ENCODE peak calls at places on chromosomes 4 and X, in four cellular contexts. Y, C, J and D are unnamed samples.

GRCh38 chr4:3783691-3784306 is 17.6 kb downstream of the ADRA2C start:
- DNase-seq in Y (peak), C (no peak), J (peak), D (no peak)

GRCh38 chr4:137644201-137644600 is 111.9 kb upstream of the PCDH18 start:
- DNase-seq in Y (no peak), C (no peak), J (no peak), D (no peak)

GRCh38 chr4:114976901-114977300 is 136.5 kb downstream of the NDST4 start:
- DNase-seq in Y (no peak), C (no peak), J (no peak), D (no peak)

GRCh38 chrX:28177202-28177601 is 196.0 kb upstream of the DCAF8L1 start:
- DNase-seq in Y (no peak), C (no peak), J (peak), D (no peak)

GRCh38 chr4:75653845-75654503 is 19.2 kb downstream of the G3BP2 start:
- DNase-seq in Y (no peak), C (no peak), J (no peak), D (peak)

GRCh38 chr4:117577686-117578085 is 456.6 kb upstream of the NDST3 start:
- DNase-seq in Y (no peak), C (no peak), J (no peak), D (no peak)

GRCh38 chr4:16207409-16207808 is 18.9 kb downstream of the TAPT1 start:
- DNase-seq in Y (no peak), C (no peak), J (no peak), D (no peak)

GRCh38 chrX:34655496-34656258 is 1.4 kb downstream of the TMEM47 start:
- DNase-seq in Y (no peak), C (no peak), J (no peak), D (no peak)

GRCh38 chr4:124202106-124202505 is 510.4 kb downstream of the ANKRD50 start:
- DNase-seq in Y (no peak), C (no peak), J (no peak), D (no peak)

GRCh38 chr4:113837397-113837796 is 75.9 kb upstream of the CAMK2D start:
- DNase-seq in Y (no peak), C (peak), J (no peak), D (no peak)

GRCh38 chr4:36316544-36317082 is 35.2 kb downstream of the DTHD1 start:
- DNase-seq in Y (no peak), C (no peak), J (no peak), D (no peak)

GRCh38 chrX:30794497-30794896 is 94.6 kb downstream of the TAB3 start:
- DNase-seq in Y (no peak), C (no peak), J (no peak), D (no peak)

GRCh38 chr4:166435449-166435848 is 562.4 kb downstream of the TLL1 start:
- DNase-seq in Y (no peak), C (no peak), J (no peak), D (no peak)

GRCh38 chr4:169675825-169676224 is 55.4 kb downstream of the CLCN3 start:
- DNase-seq in Y (no peak), C (no peak), J (no peak), D (no peak)

GRCh38 chrX:1546601-1547275 is 9.8 kb upstream of the P2RY8 start:
- DNase-seq in Y (no peak), C (no peak), J (no peak), D (no peak)

GRCh38 chr4:182113774-182114173 is 129.4 kb upstream of the TENM3 start:
- DNase-seq in Y (no peak), C (no peak), J (no peak), D (no peak)

GRCh38 chr4:182107931-182108330 is 135.3 kb upstream of the TENM3 start:
- DNase-seq in Y (no peak), C (no peak), J (no peak), D (no peak)

DNA sequence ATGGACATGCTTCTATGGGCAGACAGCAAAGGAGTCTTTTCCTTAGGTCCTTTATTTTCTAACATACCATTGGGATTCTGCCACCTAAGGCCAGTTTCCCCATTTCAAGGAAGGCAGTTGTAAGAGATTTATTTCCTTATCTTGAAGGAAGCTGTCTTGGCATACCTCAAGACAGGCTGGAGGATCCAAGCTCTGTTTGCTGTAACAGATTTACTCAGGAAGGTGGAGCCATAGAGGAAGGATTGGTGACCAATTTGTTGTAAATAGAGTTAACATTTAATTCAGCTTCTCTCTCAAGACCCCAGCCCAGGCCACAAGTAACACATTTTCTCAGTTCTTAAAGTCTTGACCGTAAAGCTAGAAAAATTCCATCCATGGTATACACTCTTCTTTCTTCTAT is 131.6 kb upstream of the TENM3 start:
- DNase-seq in Y (no peak), C (no peak), J (no peak), D (no peak)
- TF ChIP-seq BRCA1 in Y (no peak), C (no peak), J (no peak), D (no peak)

DNA sequence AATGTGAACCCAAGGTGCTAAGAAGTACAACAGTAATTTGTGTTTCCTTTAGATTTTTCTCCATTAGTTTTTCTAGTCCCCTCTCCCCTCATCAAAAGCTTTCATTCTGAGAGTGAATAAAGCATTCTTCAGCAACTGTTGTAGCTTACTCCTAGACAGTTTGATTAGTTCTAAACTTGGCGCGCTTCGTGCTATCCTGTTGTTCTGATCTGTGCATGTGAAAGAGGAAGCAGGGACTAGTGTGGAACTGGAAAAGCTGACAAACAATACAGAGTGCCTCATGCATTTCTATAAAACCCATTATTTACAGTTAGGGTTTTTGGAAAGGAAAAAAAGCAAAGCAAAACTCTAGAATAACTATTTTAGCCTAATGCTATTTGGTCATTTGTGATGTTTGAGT is 556.9 kb upstream of the SLIT2 start:
- DNase-seq in Y (no peak), C (no peak), J (no peak), D (no peak)
- TF ChIP-seq BRCA1 in Y (no peak), C (no peak), J (no peak), D (no peak)

DNA sequence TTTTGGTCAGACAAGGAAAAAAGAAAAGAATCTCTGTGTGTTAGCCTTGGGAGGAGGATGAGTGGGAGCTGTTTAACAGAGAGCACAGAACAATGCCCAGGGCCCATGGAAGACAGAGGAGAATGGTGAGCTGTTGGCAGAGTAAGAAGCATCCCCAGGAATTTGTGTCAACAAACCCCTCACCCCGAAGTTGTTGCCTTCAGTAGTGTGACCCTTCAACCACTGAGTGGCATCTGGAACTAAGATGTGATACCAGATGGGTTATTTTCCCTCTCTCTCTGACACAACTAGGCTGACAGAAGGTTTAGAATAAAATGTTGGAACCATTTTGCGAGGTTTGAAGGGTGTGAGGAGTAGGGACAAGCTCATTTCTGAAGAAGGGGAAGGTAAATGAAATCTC is 25.1 kb downstream of the IGSF1 start:
- DNase-seq in Y (no peak), C (no peak), J (no peak), D (no peak)
- TF ChIP-seq BRCA1 in Y (no peak), C (no peak), J (no peak), D (no peak)

GRCh38 chr4:85475631-85476233 is 782 bp downstream of the ARHGAP24 start:
- DNase-seq in Y (no peak), C (no peak), J (peak), D (no peak)
- TF ChIP-seq BRCA1 in Y (no peak), C (no peak), J (no peak), D (no peak)

GRCh38 chrX:17919896-17920446 is 58.9 kb upstream of the RAI2 start:
- DNase-seq in Y (peak), C (no peak), J (no peak), D (no peak)

GRCh38 chrX:17923546-17923945 is 62.4 kb upstream of the RAI2 start:
- DNase-seq in Y (peak), C (no peak), J (no peak), D (no peak)

GRCh38 chrX:17917945-17918577 is 57.0 kb upstream of the RAI2 start:
- DNase-seq in Y (no peak), C (no peak), J (no peak), D (no peak)

GRCh38 chrX:17922303-17922702 is 61.2 kb upstream of the RAI2 start:
- DNase-seq in Y (peak), C (no peak), J (no peak), D (no peak)
- TF ChIP-seq BRCA1 in Y (no peak), C (no peak), J (no peak), D (no peak)

GRCh38 chr4:182101618-182102017 is 141.6 kb upstream of the TENM3 start:
- DNase-seq in Y (no peak), C (no peak), J (no peak), D (no peak)

GRCh38 chr4:182105416-182105815 is 137.8 kb upstream of the TENM3 start:
- DNase-seq in Y (no peak), C (no peak), J (no peak), D (no peak)

GRCh38 chr4:182102576-182102975 is 140.6 kb upstream of the TENM3 start:
- DNase-seq in Y (no peak), C (no peak), J (no peak), D (no peak)

GRCh38 chr4:182103614-182104319 is 139.4 kb upstream of the TENM3 start:
- DNase-seq in Y (no peak), C (no peak), J (no peak), D (no peak)
- TF ChIP-seq BRCA1 in Y (no peak), C (no peak), J (no peak), D (no peak)

DNA sequence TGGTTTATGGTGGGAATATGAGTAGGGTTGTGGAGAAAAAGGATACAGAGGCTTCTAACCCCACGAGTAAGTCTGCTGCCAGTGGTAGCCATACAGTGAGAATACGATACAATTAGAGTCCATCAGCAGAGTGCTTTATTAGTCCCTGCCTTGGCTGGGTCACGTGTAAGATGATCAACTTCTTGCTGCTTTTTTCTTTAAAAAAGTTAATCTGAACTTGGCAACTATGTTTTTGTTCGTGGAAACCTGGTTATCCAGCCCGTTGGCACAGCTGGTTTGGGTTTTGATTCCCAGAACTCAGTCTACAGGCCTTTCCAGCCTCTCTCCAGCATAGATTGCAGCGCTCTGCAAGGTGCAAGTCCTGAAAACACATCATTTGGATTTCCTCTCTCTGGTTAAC is 53.1 kb upstream of the LSM6 start:
- DNase-seq in Y (no peak), C (no peak), J (no peak), D (no peak)
- TF ChIP-seq BRCA1 in Y (no peak), C (no peak), J (no peak), D (no peak)

GRCh38 chrX:55132416-55132815 is 43.6 kb downstream of the PAGE2 start:
- DNase-seq in Y (no peak), C (no peak), J (no peak), D (no peak)

GRCh38 chrX:55135171-55135570 is 46.4 kb downstream of the PAGE2 start:
- DNase-seq in Y (peak), C (no peak), J (peak), D (peak)
- TF ChIP-seq BRCA1 in Y (no peak), C (no peak), J (no peak), D (no peak)